ENCODE peak calls at places on chromosome 6, in five cellular contexts. W, M, T, Q and V are unnamed samples.

GRCh38 chr6:157558049-157558448 is 177.1 kb downstream of the ZDHHC14 start:
- DNase-seq in W (no peak), M (no peak), T (peak), Q (no peak), V (no peak)

GRCh38 chr6:169805242-169805838 is 53.9 kb downstream of the ERMARD start:
- DNase-seq in W (no peak), M (no peak), T (no peak), Q (no peak), V (no peak)

GRCh38 chr6:31737315-31738047 is 1.2 kb upstream of the CLIC1 start:
- DNase-seq in W (peak), M (peak), T (no peak), Q (peak), V (peak)

GRCh38 chr6:42260972-42261371 is 43.3 kb upstream of the MRPS10 start:
- DNase-seq in W (peak), M (peak), T (no peak), Q (peak), V (peak)

GRCh38 chr6:169536446-169537170 is 165.2 kb downstream of the WDR27 start:
- DNase-seq in W (no peak), M (no peak), T (peak), Q (no peak), V (peak)

GRCh38 chr6:24646771-24647170 is 780 bp upstream of the KIAA0319 start:
- DNase-seq in W (no peak), M (no peak), T (peak), Q (peak), V (no peak)

GRCh38 chr6:116221067-116221466 is 32.8 kb downstream of the TSPYL4 start:
- DNase-seq in W (no peak), M (no peak), T (peak), Q (peak), V (peak)

GRCh38 chr6:101730954-101731353 is 337.4 kb downstream of the GRIK2 start:
- DNase-seq in W (no peak), M (no peak), T (peak), Q (no peak), V (peak)

GRCh38 chr6:139361211-139361610 is 13.2 kb downstream of the CITED2 start:
- DNase-seq in W (no peak), M (no peak), T (no peak), Q (no peak), V (no peak)

GRCh38 chr6:113645576-113645970 is 211.6 kb upstream of the MARCKS start:
- DNase-seq in W (no peak), M (no peak), T (peak), Q (no peak), V (peak)

GRCh38 chr6:84260926-84261325 is 33.5 kb upstream of the CEP162 start:
- DNase-seq in W (no peak), M (no peak), T (no peak), Q (no peak), V (no peak)

GRCh38 chr6:16129623-16130243 is 847 bp downstream of the MYLIP start:
- DNase-seq in W (peak), M (peak), T (peak), Q (peak), V (no peak)

GRCh38 chr6:170091000-170091638 is 199.8 kb downstream of the DLL1 start:
- DNase-seq in W (no peak), M (no peak), T (no peak), Q (peak), V (no peak)

GRCh38 chr6:54002118-54002517 is 109.1 kb upstream of the MLIP start:
- DNase-seq in W (no peak), M (no peak), T (peak), Q (no peak), V (no peak)

GRCh38 chr6:152091201-152091600 is 283.7 kb downstream of the ESR1 start:
- DNase-seq in W (no peak), M (no peak), T (no peak), Q (no peak), V (no peak)

GRCh38 chr6:90739339-90739738 is 152.5 kb upstream of the MAP3K7 start:
- DNase-seq in W (peak), M (no peak), T (no peak), Q (peak), V (no peak)

GRCh38 chr6:41966214-41966920 is 24.8 kb upstream of the CCND3 start:
- DNase-seq in W (no peak), M (no peak), T (no peak), Q (peak), V (no peak)

GRCh38 chr6:722608-723007 is 29.7 kb upstream of the EXOC2 start:
- DNase-seq in W (no peak), M (no peak), T (peak), Q (no peak), V (peak)

GRCh38 chr6:83867527-83868161 is 8.2 kb downstream of the CYB5R4 start:
- DNase-seq in W (no peak), M (peak), T (peak), Q (peak), V (peak)

GRCh38 chr6:129657433-129657832 is 52.5 kb downstream of the ARHGAP18 start:
- DNase-seq in W (no peak), M (no peak), T (no peak), Q (no peak), V (no peak)

GRCh38 chr6:47161176-47161687 is 119.1 kb upstream of the ADGRF1 start:
- DNase-seq in W (no peak), M (no peak), T (peak), Q (no peak), V (no peak)

GRCh38 chr6:139296927-139297326 is 5.1 kb upstream of the TXLNB start:
- DNase-seq in W (no peak), M (no peak), T (peak), Q (no peak), V (peak)

GRCh38 chr6:82298012-82298411 is 50.5 kb upstream of the IBTK start:
- DNase-seq in W (no peak), M (no peak), T (peak), Q (peak), V (peak)

GRCh38 chr6:141164042-141164748 is 968.5 kb upstream of the GJE1 start:
- DNase-seq in W (no peak), M (no peak), T (peak), Q (peak), V (peak)

GRCh38 chr6:52061481-52061880 is 25.9 kb downstream of the PKHD1 start:
- DNase-seq in W (no peak), M (no peak), T (no peak), Q (no peak), V (no peak)

GRCh38 chr6:16181429-16182359 is 52.8 kb downstream of the MYLIP start:
- DNase-seq in W (no peak), M (no peak), T (no peak), Q (no peak), V (no peak)

GRCh38 chr6:117079946-117080345 is 185.4 kb upstream of the VGLL2 start:
- DNase-seq in W (no peak), M (no peak), T (no peak), Q (no peak), V (no peak)

GRCh38 chr6:139060332-139060731 is 31.8 kb downstream of the ABRACL start:
- DNase-seq in W (no peak), M (no peak), T (peak), Q (no peak), V (peak)

GRCh38 chr6:41785689-41786450 is 1.6 kb upstream of the TOMM6 start:
- DNase-seq in W (peak), M (no peak), T (no peak), Q (peak), V (peak)

GRCh38 chr6:23013776-23014175 is 444.4 kb downstream of the HDGFL1 start:
- DNase-seq in W (no peak), M (no peak), T (peak), Q (peak), V (peak)

GRCh38 chr6:16471222-16471784 is 232.9 kb downstream of the GMPR start:
- DNase-seq in W (no peak), M (no peak), T (peak), Q (peak), V (no peak)

GRCh38 chr6:101386982-101387381 is 6.5 kb upstream of the GRIK2 start:
- DNase-seq in W (peak), M (no peak), T (no peak), Q (peak), V (no peak)

GRCh38 chr6:10313799-10314162 is 101.1 kb downstream of the TFAP2A start:
- DNase-seq in W (no peak), M (no peak), T (no peak), Q (no peak), V (no peak)

DNA sequence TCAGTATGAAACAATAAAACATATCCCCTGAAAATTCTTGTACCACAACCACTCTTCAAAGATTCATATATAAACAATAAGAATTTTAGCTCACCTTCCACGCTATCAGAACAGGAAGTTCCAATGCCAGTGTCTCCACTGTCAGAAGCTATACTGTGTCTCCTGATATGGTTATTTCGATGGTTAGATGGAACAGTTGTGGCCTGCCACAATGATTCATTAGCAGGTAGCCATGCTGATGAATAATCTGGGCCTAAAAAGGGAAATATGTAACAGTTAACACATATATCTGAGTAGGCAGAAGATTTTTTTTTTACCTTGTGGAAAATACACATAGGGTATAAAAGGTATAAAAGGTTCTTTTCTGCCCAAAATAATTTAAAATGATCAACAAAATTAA is 19.0 kb downstream of the CEP85L start:
- DNase-seq in W (no peak), M (no peak), T (no peak), Q (no peak), V (no peak)
- H4K8ac ChIP-seq in W (no peak), M (no peak), T (no peak), Q (no peak), V (no peak)

GRCh38 chr6:8061736-8062135 is 2.5 kb downstream of the BLOC1S5 start:
- DNase-seq in W (no peak), M (no peak), T (no peak), Q (no peak), V (no peak)

GRCh38 chr6:8063762-8064637 is at the start of gene BLOC1S5:
- DNase-seq in W (peak), M (peak), T (peak), Q (peak), V (peak)

GRCh38 chr6:8064638-8065518 is 689 bp upstream of the BLOC1S5 start:
- DNase-seq in W (peak), M (no peak), T (no peak), Q (peak), V (no peak)

GRCh38 chr6:8066108-8066507 is 1.9 kb upstream of the BLOC1S5 start:
- DNase-seq in W (no peak), M (no peak), T (no peak), Q (peak), V (no peak)

GRCh38 chr6:8065519-8065911 is 1.3 kb upstream of the BLOC1S5 start:
- DNase-seq in W (no peak), M (no peak), T (peak), Q (no peak), V (no peak)
- H4K8ac ChIP-seq in W (peak), M (no peak), T (peak), Q (no peak), V (peak)

DNA sequence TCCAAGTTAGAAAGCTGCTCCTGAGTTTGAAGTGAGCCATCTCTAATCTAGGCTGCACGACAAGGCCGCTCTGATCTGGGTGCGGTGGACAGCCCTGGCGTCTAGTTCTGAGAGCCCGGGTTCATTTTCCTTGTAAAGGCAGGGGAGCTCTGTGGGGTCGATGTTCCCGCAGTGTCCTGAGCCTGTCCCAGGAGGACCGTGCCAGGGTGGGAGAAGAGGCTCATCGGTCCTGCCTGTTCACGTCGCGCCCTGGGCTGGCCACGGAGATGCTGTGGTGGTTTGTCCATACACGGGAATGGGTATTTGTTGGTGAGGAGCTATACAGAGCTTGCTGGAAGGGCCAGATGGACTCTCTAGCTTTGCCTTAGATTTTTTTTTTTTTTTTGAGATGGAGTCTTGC is 27.0 kb downstream of the PSMG4 start:
- DNase-seq in W (no peak), M (no peak), T (no peak), Q (no peak), V (no peak)
- H4K8ac ChIP-seq in W (no peak), M (no peak), T (no peak), Q (no peak), V (no peak)

DNA sequence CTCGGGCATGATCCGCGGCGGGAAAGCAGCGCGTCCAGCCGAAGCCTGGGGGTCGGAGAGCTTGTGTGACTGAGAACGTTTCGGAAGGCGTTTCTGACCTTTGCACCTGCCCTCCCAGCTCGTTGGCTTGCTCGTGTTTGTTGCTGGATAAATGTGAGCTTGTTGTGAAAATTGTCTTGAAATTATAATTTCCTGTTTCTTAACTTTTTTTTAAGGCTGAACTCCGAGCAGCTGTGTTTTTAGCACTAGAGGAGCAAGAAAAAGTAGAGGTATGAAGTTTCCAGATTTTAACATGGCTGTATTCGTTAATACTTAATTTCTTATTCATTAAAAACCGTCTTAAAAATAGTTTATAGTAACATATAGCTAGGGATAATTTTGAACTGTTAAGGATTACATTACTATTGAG is 652 bp downstream of the CEP43 start:
- DNase-seq in W (no peak), M (no peak), T (no peak), Q (peak), V (peak)
- H4K8ac ChIP-seq in W (no peak), M (no peak), T (peak), Q (no peak), V (peak)

DNA sequence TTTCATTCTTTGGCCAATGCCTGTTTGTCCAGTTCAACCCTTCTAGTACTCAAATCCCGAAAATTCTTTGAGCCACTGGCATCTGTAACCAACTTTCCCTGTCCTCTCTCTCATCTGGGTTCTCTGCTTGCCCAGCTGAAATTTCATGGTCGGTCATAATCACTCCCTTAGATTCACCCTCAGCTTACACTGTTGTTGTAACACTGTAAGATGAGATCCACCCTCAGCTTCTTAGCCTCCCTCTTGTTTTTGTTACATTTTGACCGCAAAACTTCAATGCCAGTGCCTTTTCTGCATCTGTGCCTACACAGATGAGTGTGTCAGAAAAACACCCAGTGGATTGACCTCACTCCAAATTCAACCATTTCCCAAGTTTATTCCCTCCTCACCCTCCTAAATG is 291.1 kb upstream of the AGPAT4 start:
- DNase-seq in W (no peak), M (no peak), T (no peak), Q (no peak), V (no peak)
- H4K8ac ChIP-seq in W (no peak), M (no peak), T (no peak), Q (no peak), V (no peak)

GRCh38 chr6:124961468-124961783 is 811 bp upstream of the RNF217 start:
- DNase-seq in W (no peak), M (no peak), T (no peak), Q (no peak), V (no peak)
- H4K8ac ChIP-seq in W (no peak), M (no peak), T (peak), Q (no peak), V (no peak)

GRCh38 chr6:30644769-30645168 is 2.2 kb upstream of the C6orf136 start:
- DNase-seq in W (no peak), M (no peak), T (no peak), Q (no peak), V (no peak)

GRCh38 chr6:30645989-30646388 is 944 bp upstream of the C6orf136 start:
- DNase-seq in W (no peak), M (no peak), T (no peak), Q (no peak), V (no peak)

GRCh38 chr6:30646450-30647038 is 389 bp upstream of the C6orf136 start:
- DNase-seq in W (peak), M (no peak), T (no peak), Q (peak), V (no peak)

GRCh38 chr6:30647039-30647801 is at the start of gene C6orf136:
- DNase-seq in W (peak), M (peak), T (peak), Q (peak), V (peak)

GRCh38 chr6:30647802-30648460 is 998 bp downstream of the C6orf136 start:
- DNase-seq in W (no peak), M (no peak), T (no peak), Q (no peak), V (no peak)
- H4K8ac ChIP-seq in W (no peak), M (no peak), T (peak), Q (no peak), V (peak)

DNA sequence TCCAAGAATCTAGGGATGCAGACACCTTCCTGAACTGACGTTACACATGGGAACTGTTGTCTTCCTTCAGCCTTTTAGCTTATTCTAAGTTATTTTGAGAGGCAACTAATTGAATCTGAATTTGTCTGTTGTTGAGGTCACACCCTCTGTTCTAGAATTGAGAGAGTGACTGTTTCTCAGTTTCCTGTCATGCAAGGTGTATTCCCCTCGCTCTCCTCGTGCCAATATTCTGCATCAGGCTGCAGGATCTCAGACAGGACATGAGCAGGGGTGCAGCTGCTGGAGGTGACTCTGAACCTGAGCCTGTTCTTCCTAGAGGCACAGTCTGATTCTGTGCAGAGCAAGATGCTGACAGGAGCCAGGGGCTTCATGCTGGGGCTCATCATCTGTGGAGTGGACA is 52.5 kb downstream of the HLA-DPB1 start:
- DNase-seq in W (no peak), M (no peak), T (no peak), Q (no peak), V (no peak)
- H4K8ac ChIP-seq in W (no peak), M (no peak), T (no peak), Q (no peak), V (no peak)

DNA sequence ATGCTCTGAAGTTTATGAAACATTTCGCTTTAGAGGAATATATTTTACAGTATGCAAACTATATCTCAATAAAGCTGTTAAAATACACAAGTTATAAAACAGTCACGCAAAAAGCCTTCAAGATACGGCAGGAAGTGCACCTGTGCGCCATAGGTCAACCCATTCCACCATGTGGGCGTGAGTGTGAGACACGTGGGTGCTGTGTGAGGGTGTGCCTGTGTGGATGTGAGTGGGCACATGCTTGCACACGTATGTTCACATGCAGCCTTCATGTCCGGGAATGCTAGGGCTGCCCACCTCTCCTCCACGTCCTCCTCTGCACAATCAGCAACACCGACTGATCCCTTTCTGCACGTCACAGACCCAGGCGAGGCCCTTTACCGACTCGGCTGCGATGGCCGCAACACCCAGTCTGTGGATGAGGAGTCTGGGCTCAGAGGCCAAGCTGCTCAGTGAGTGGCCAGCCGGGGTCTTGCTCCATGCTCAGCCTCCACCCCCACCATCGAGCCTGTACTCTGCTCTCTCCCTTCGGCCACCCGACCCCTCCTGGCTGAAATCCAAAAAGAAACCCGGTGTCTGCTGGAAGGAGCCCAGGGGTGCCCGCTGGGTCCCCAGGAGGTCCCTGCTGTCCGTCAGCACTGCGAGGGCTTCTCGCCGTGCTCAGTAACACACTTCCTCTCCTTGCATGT is 3.0 kb upstream of the FRMD1 start:
- DNase-seq in W (no peak), M (no peak), T (no peak), Q (no peak), V (no peak)
- H4K8ac ChIP-seq in W (no peak), M (no peak), T (no peak), Q (no peak), V (no peak)

DNA sequence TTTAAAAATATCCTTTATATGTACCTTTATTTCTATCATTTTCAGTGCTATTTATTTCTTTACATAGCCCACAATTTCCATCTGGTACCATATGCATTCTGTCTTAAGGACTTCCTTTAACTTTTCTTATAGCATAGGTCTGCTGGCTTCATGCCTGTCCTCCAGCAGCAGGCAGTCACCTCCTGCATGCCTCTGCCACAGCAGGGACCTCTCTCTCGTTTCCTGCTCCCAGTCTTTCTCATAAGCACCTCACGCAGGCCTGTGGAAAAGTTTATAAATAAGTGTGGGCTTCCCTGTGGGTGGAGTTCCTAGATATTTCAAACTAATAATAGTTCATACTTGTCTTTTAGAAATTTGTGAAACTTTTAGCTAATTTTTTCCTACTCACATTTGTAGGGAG is 133.9 kb downstream of the KCNQ5 start:
- DNase-seq in W (peak), M (no peak), T (no peak), Q (peak), V (no peak)
- H4K8ac ChIP-seq in W (no peak), M (no peak), T (no peak), Q (no peak), V (no peak)